ENCODE peak calls at places on chromosome 19, in five cellular contexts. U is Peyer's patch, V is HCT116, Y is breast epithelium, X is body of pancreas. A is an unnamed sample.

GRCh38 chr19:56912406-56912805 is 71.9 kb upstream of the PEG3 start:
- DNase-seq in U (no peak), V (no peak), Y (no peak), X (no peak), A (no peak)

GRCh38 chr19:14072535-14073231 is at the start of gene MISP3:
- DNase-seq in U (peak), V (no peak), Y (no peak), X (peak), A (peak)

GRCh38 chr19:38145627-38146026 is 78.4 kb downstream of the DPF1 start:
- DNase-seq in U (no peak), V (no peak), Y (no peak), X (no peak), A (no peak)

GRCh38 chr19:47469419-47469700 is 2.3 kb downstream of the SLC8A2 start:
- DNase-seq in U (no peak), V (no peak), Y (no peak), X (no peak), A (no peak)

GRCh38 chr19:17246681-17247425 is 1.1 kb upstream of the NR2F6 start:
- DNase-seq in U (peak), V (no peak), Y (no peak), X (peak), A (no peak)

GRCh38 chr19:51060336-51060735 is 4.6 kb downstream of the KLK13 start:
- DNase-seq in U (no peak), V (no peak), Y (no peak), X (no peak), A (no peak)

GRCh38 chr19:47593860-47594259 is 15.1 kb upstream of the BICRA start:
- DNase-seq in U (no peak), V (no peak), Y (no peak), X (no peak), A (no peak)

GRCh38 chr19:4075373-4075772 is 8.7 kb upstream of the ZBTB7A start:
- DNase-seq in U (no peak), V (no peak), Y (no peak), X (no peak), A (no peak)

GRCh38 chr19:15354557-15355296 is 22.4 kb upstream of the BRD4 start:
- DNase-seq in U (no peak), V (no peak), Y (no peak), X (no peak), A (no peak)

GRCh38 chr19:55230329-55230728 is 1.8 kb upstream of the TMEM86B start:
- DNase-seq in U (no peak), V (no peak), Y (no peak), X (no peak), A (no peak)

GRCh38 chr19:55621673-55622231 is 2.6 kb downstream of the ZNF784 start:
- DNase-seq in U (no peak), V (no peak), Y (no peak), X (no peak), A (no peak)

GRCh38 chr19:5828661-5829566 is 10.6 kb downstream of the FUT6 start:
- DNase-seq in U (no peak), V (no peak), Y (no peak), X (peak), A (peak)

GRCh38 chr19:53193534-53194222 is 520 bp upstream of the ZNF665 start:
- DNase-seq in U (no peak), V (no peak), Y (no peak), X (no peak), A (no peak)

GRCh38 chr19:53195265-53195879 is 2.2 kb upstream of the ZNF665 start:
- DNase-seq in U (peak), V (peak), Y (peak), X (peak), A (peak)

GRCh38 chr19:53192771-53193533 is at the start of gene ZNF665:
- DNase-seq in U (peak), V (no peak), Y (peak), X (peak), A (peak)

DNA sequence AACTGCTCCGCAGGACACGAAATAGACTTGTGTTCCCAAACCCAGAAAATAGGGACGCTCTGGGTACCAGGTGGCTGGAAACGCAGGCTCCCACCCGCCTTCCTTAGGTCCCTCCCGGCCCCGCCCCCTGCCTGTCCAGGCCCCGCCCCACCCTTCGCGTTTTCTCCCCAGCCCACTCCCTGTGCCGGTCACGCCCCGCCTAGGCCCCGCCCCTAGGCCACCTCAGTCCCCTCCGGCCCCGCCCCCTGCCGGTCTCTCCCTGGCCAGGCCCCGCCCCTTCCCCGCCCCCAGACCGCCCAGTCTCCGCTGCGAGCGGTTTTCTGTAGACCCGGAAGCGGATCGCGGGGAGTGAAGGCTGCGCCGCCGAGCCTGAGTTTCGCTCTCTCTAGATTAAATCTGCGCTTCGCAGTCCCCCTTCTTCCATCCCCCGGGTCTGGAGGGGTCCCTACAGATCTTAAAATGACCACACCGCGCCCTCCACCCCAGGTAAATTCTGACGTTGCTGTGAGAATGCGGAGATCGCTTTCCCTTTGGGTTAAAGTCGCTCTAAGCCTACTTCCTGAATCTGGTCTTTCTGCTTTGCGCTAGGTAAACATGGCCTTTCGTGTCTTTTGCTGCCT is 3.7 kb upstream of the ZNF665 start:
- DNase-seq in U (peak), V (peak), Y (peak), X (peak), A (peak)
- TF ChIP-seq POLR2A in U (peak), V (no peak), Y (peak), X (peak), A (no peak)

DNA sequence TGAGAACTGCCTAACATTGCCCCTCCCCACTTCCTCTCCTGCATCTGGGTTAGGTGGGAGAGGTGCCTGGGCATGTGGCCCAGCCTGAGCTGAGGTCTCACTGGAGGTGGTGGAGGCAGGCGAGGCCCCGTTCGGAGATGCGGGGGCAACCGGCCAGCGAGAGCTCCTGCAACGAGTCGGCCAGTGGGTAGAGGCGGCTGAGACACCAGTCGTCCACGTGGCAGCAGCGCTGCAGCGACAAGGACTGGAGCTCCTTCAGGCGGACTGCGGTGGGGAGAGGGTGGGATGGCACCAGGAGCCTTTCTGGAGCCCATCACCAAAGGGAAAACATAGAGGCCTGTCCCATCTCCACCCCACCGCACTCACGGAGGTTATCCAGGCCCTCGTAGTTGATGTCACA is 6.0 kb upstream of the B3GNT8 start:
- DNase-seq in U (no peak), V (no peak), Y (no peak), X (no peak), A (no peak)
- TF ChIP-seq POLR2A in U (no peak), V (no peak), Y (no peak), X (no peak), A (no peak)

GRCh38 chr19:52189745-52190678 is at the start of gene PPP2R1A:
- DNase-seq in U (peak), V (peak), Y (peak), X (peak), A (peak)

GRCh38 chr19:52187407-52187806 is 2.4 kb upstream of the PPP2R1A start:
- DNase-seq in U (no peak), V (no peak), Y (no peak), X (no peak), A (no peak)

GRCh38 chr19:52191374-52191773 is 1.5 kb downstream of the PPP2R1A start:
- DNase-seq in U (no peak), V (no peak), Y (no peak), X (peak), A (no peak)

GRCh38 chr19:52190679-52191293 is 934 bp downstream of the PPP2R1A start:
- DNase-seq in U (peak), V (no peak), Y (peak), X (peak), A (no peak)

GRCh38 chr19:52188822-52189744 is 769 bp upstream of the PPP2R1A start:
- DNase-seq in U (peak), V (no peak), Y (peak), X (no peak), A (no peak)
- TF ChIP-seq POLR2A in U (peak), V (peak), Y (peak), X (peak), A (no peak)

GRCh38 chr19:35066121-35066520 is 24.6 kb downstream of the HPN start:
- DNase-seq in U (no peak), V (no peak), Y (no peak), X (no peak), A (no peak)

GRCh38 chr19:35063940-35064818 is 22.7 kb downstream of the HPN start:
- DNase-seq in U (no peak), V (no peak), Y (no peak), X (peak), A (no peak)

GRCh38 chr19:35066691-35067563 is 25.4 kb downstream of the HPN start:
- DNase-seq in U (peak), V (peak), Y (peak), X (peak), A (peak)

GRCh38 chr19:35062942-35063341 is 21.4 kb downstream of the HPN start:
- DNase-seq in U (no peak), V (no peak), Y (no peak), X (no peak), A (no peak)

GRCh38 chr19:35065574-35065973 is 24.1 kb downstream of the HPN start:
- DNase-seq in U (no peak), V (no peak), Y (no peak), X (no peak), A (no peak)
- TF ChIP-seq POLR2A in U (no peak), V (no peak), Y (no peak), X (no peak), A (no peak)

GRCh38 chr19:41320185-41320518 is 10.2 kb downstream of the CCDC97 start:
- DNase-seq in U (no peak), V (no peak), Y (no peak), X (no peak), A (no peak)

GRCh38 chr19:41321204-41321599 is 11.2 kb downstream of the CCDC97 start:
- DNase-seq in U (no peak), V (no peak), Y (no peak), X (no peak), A (no peak)

GRCh38 chr19:41319500-41320184 is 9.7 kb downstream of the CCDC97 start:
- DNase-seq in U (no peak), V (no peak), Y (no peak), X (no peak), A (no peak)

GRCh38 chr19:41321600-41322270 is 11.8 kb downstream of the CCDC97 start:
- DNase-seq in U (no peak), V (no peak), Y (no peak), X (peak), A (peak)

GRCh38 chr19:41320568-41320967 is 10.6 kb downstream of the CCDC97 start:
- DNase-seq in U (no peak), V (no peak), Y (no peak), X (no peak), A (no peak)
- TF ChIP-seq POLR2A in U (no peak), V (no peak), Y (no peak), X (no peak), A (no peak)

GRCh38 chr19:43780706-43781525 is at the start of gene KCNN4:
- DNase-seq in U (peak), V (peak), Y (no peak), X (no peak), A (peak)
- TF ChIP-seq POLR2A in U (peak), V (no peak), Y (no peak), X (no peak), A (peak)

DNA sequence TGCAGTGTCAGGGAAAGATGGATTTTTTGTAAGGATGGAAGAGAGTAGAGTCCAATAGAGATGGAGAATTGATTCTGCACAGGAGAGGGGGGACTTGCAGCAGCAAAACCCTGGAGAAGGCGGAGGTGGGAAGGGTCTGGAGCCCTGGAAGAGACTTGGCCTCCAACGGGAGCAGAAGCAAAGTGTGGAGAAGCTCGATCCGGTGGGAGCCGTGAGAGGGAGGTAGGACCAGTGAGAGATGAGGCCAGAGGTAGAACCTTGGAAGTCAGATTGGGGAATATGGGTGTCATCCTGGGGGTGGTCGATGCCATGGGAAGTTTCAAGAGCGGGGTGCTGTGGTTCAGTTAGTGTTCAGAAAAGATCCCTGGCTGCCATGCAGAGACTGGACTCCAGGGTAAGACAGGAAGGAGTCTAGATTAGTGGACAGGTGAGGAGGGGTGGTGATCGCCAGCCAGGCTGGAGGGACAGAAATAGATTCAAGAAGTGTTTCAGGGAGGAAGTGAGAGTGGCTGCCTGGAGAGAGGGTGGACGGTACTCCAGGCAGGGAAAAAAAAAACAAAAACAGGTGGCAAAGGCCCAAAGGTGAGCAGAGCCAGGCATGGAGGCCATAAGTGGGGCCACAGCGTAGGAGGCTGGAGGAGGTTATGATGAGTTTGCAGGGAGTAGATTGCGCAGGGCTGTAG is 2.6 kb downstream of the PPP5C start:
- DNase-seq in U (no peak), V (no peak), Y (no peak), X (no peak), A (no peak)
- TF ChIP-seq POLR2A in U (no peak), V (no peak), Y (no peak), X (no peak), A (no peak)

GRCh38 chr19:2949939-2950285 is 5.1 kb upstream of the ZNF77 start:
- DNase-seq in U (peak), V (no peak), Y (no peak), X (peak), A (peak)

GRCh38 chr19:2945575-2946184 is 909 bp upstream of the ZNF77 start:
- DNase-seq in U (no peak), V (no peak), Y (no peak), X (no peak), A (no peak)

GRCh38 chr19:2944775-2945574 is at the start of gene ZNF77:
- DNase-seq in U (peak), V (peak), Y (peak), X (peak), A (peak)

GRCh38 chr19:2952953-2953481 is 8.2 kb upstream of the ZNF77 start:
- DNase-seq in U (peak), V (no peak), Y (peak), X (peak), A (no peak)

DNA sequence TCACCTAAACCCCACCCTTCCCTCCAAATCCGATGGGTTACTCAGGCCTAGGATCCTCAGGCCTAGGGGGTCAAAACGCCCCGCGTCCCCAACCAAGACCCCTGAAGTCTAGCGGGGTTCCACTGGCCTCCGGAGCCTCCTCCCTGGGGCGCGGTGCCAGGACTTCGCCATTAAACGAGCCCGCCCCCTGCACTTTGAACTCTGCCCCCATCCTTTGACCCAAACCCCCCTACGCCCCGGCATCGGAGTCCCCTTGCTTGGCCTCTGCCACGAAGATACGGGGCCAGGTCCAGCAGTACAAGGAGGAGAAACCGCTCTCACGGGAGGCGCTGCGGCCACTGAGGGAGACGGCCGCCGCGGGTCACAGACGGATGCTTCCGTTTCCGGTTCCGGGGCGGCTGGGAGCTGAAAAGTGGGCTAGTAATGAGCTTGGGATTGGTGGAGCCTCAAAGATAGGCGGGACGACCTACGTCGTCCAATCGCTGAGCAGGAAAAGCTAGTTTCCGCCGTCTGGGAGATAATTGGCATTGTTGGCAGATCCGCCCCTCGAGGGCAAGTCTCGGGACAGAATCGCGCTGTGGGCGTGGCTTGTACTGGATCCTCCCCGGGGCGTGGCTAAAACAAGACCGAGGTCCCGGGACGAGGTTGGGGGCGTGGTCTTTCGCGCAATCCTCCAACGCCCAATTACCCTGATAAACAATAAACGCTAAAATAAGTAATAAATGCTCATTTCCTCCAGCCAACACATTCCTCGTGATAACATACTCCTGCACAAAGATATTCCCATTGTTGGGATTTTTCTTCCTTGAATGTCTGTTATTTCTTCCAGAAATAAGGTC is 5.7 kb upstream of the ZNF77 start:
- DNase-seq in U (peak), V (peak), Y (peak), X (peak), A (peak)
- TF ChIP-seq POLR2A in U (peak), V (peak), Y (peak), X (peak), A (peak)

GRCh38 chr19:11377237-11377636 is 2.8 kb downstream of the SWSAP1 start:
- DNase-seq in U (no peak), V (no peak), Y (no peak), X (peak), A (peak)
- TF ChIP-seq POLR2A in U (no peak), V (no peak), Y (no peak), X (no peak), A (no peak)

A was measured in erythroblast.